ENCODE peak calls at places on chromosomes 6 and 20, in six cellular contexts. U is HTR-8/SVneo; N is nucleus accumbens; Y is stimulated activated CD4-positive, alpha-beta T cell treated with anti-CD3 and anti-CD28 coated beads, Interleukin-15, amount 100 ng/mL, for 24 hours; S is AG10803; C is HCEC 1CT. R is an unnamed sample.
A peak's percentile ranks its signal among the peaks of the same experiment; 100 is the strongest.

GRCh38 chr6:78243519-78243918 is 590.7 kb downstream of the MEI4 start:
- DNase-seq in U (no peak), N (no peak), S (peak; percentile 16), C (no peak), Y (no peak), R (no peak)

GRCh38 chr6:152671146-152671545 is 26.6 kb upstream of the MYCT1 start:
- DNase-seq in N (no peak), U (no peak), S (peak; percentile 15), C (no peak), Y (no peak), R (no peak)

GRCh38 chr20:45402946-45403345 is 5.1 kb upstream of the DBNDD2 start:
- DNase-seq in N (no peak), Y (no peak), S (no peak), U (no peak), C (peak; percentile 27), R (no peak)

GRCh38 chr6:80132942-80133517 is 26.6 kb downstream of the BCKDHB start:
- DNase-seq in Y (peak; percentile 18), N (peak; percentile 37), U (no peak), C (peak; percentile 60), S (peak; percentile 73), R (peak; percentile 20)

GRCh38 chr6:16388488-16388887 is 150.1 kb downstream of the GMPR start:
- DNase-seq in Y (no peak), N (no peak), C (peak; percentile 45), U (peak; percentile 31), S (peak; percentile 68), R (no peak)

GRCh38 chr20:43942661-43943285 is 28.1 kb downstream of the TOX2 start:
- DNase-seq in Y (peak; percentile 14), C (peak; percentile 68), N (peak; percentile 21), U (peak; percentile 80), S (peak; percentile 81), R (no peak)

GRCh38 chr20:16530201-16530681 is 43.0 kb downstream of the KIF16B start:
- DNase-seq in N (no peak), Y (no peak), U (no peak), S (no peak), C (peak; percentile 15), R (no peak)

GRCh38 chr6:87366428-87366827 is 21.8 kb downstream of the C6orf163 start:
- DNase-seq in N (no peak), S (no peak), Y (no peak), C (peak; percentile 7), U (peak; percentile 7), R (no peak)

R was measured in HuH-7.